ENCODE peak calls at places on chromosome 19, in eight cellular contexts. X is body of pancreas, Q is HCT116, M is testis, U is Peyer's patch, S is adrenal gland, P is esophagus squamous epithelium, D is IMR-90. K is an unnamed sample. For H3K4me1, the result is how much of the 10 kb centered on the place peaks cover.

GRCh38 chr19:19552811-19553210 is 14.7 kb downstream of the CILP2 start:
- DNase-seq in S (no peak), M (no peak), U (no peak), D (no peak), P (no peak), X (no peak), Q (no peak), K (peak)

GRCh38 chr19:36267061-36267845 is 52.3 kb downstream of the ZNF146 start:
- DNase-seq in M (no peak), P (no peak), Q (no peak), X (no peak), S (no peak), D (no peak), U (no peak), K (no peak)

GRCh38 chr19:41887711-41888382 is 4.9 kb downstream of the ARHGEF1 start:
- DNase-seq in U (peak), X (peak), Q (peak), M (no peak), S (no peak), P (no peak), D (peak), K (peak)

GRCh38 chr19:45657520-45658163 is 10.4 kb upstream of the GIPR start:
- DNase-seq in S (no peak), M (no peak), Q (no peak), X (no peak), P (no peak), D (no peak), U (no peak), K (no peak)

GRCh38 chr19:29845576-29846176 is 33.9 kb downstream of the CCNE1 start:
- DNase-seq in P (no peak), U (no peak), D (peak), X (no peak), M (peak), S (peak), Q (no peak), K (peak)

GRCh38 chr19:34976611-34977010 is 12.6 kb upstream of the ZNF792 start:
- DNase-seq in Q (no peak), S (no peak), D (no peak), U (peak), X (no peak), M (no peak), P (no peak), K (no peak)

GRCh38 chr19:30817965-30818364 is 445.8 kb downstream of the ZNF536 start:
- DNase-seq in U (no peak), X (no peak), S (no peak), M (no peak), Q (no peak), P (no peak), D (no peak), K (no peak)

GRCh38 chr19:52722062-52723005 is 12.5 kb downstream of the ZNF611 start:
- DNase-seq in X (no peak), P (no peak), Q (no peak), S (no peak), M (no peak), D (peak), U (no peak), K (no peak)

GRCh38 chr19:43504426-43505185 is at the start of gene PHLDB3:
- DNase-seq in D (peak), X (peak), P (no peak), M (peak), U (peak), Q (no peak), S (peak), K (peak)

GRCh38 chr19:42132030-42132628 is at the start of gene POU2F2:
- DNase-seq in U (peak), P (no peak), X (no peak), M (peak), Q (no peak), S (no peak), D (no peak), K (peak)

GRCh38 chr19:40398417-40399056 is 8.6 kb upstream of the HIPK4 start:
- DNase-seq in P (no peak), Q (no peak), U (peak), S (no peak), M (peak), X (no peak), D (no peak), K (peak)

GRCh38 chr19:30567535-30568232 is 195.5 kb downstream of the ZNF536 start:
- DNase-seq in S (no peak), D (no peak), M (no peak), U (no peak), Q (no peak), P (no peak), X (no peak), K (no peak)

GRCh38 chr19:38543807-38544568 is 73.8 kb downstream of the MAP4K1 start:
- DNase-seq in M (peak), Q (peak), X (peak), D (peak), S (peak), P (no peak), U (peak), K (peak)

GRCh38 chr19:38837656-38838121 is 6.1 kb upstream of the ECH1 start:
- DNase-seq in S (no peak), D (peak), Q (no peak), U (no peak), P (no peak), X (no peak), M (no peak), K (no peak)

GRCh38 chr19:51564791-51565190 is 6.3 kb upstream of the ZNF175 start:
- DNase-seq in P (no peak), U (peak), M (no peak), Q (no peak), X (no peak), D (no peak), S (no peak), K (no peak)

GRCh38 chr19:43465468-43466120 is at the start of gene LYPD3:
- DNase-seq in P (no peak), D (peak), S (peak), X (no peak), Q (peak), M (no peak), U (no peak), K (peak)

GRCh38 chr19:39110263-39110967 is 15.2 kb upstream of the PAK4 start:
- DNase-seq in P (no peak), Q (peak), D (no peak), U (peak), M (peak), S (no peak), X (peak), K (peak)

GRCh38 chr19:3719868-3720532 is 11.8 kb downstream of the TJP3 start:
- DNase-seq in M (no peak), D (no peak), U (no peak), Q (no peak), P (no peak), S (no peak), X (no peak), K (no peak)

GRCh38 chr19:3721900-3722442 is 13.8 kb downstream of the TJP3 start:
- DNase-seq in Q (no peak), D (no peak), S (no peak), P (no peak), X (no peak), U (no peak), M (no peak), K (no peak)

GRCh38 chr19:3720533-3720917 is 12.3 kb downstream of the TJP3 start:
- DNase-seq in S (no peak), Q (no peak), M (no peak), U (no peak), X (no peak), P (no peak), D (no peak), K (peak)

GRCh38 chr19:3722443-3723109 is 14.4 kb downstream of the TJP3 start:
- DNase-seq in U (no peak), M (no peak), S (no peak), X (peak), Q (no peak), P (no peak), D (no peak), K (peak)

DNA sequence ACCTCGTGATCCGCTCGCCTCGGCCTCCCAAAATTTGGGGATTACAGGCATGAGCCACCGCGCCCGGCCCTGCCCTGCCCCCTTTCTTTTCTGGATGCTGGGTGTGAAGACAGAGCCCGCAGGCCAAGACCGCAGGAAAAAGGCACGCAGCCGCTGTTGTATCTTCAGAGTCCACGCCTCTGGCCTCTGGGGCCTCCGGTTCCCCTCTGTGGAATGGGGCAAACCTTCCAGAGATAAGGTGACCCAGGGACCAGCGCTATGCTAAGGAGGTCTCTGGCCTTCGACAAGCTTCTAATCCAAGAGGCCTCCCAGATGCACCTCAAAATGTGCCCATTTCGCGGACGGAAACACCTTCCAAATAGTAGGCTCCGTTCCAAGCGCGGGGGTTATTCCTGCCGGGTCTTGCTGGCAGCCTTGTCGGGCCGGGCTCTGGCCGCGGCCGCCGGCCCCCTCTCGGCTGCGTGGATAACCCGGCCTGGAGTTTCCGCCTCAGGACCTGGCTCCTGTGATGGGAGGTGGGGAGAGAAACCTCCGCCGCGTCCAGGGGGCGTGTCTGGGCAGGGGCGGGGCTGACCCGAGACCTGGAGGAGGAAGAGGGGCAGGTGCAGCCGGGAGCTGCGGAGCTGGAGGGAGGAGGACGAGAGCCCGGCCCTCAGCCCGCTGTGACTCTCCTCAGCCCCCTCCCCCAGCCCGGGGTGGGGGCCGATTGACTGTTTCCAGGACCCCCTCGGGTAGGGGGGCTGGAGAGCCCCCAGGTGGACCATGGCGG is 13.1 kb downstream of the TJP3 start:
- DNase-seq in Q (peak), P (no peak), M (peak), D (peak), X (peak), S (peak), U (peak), K (peak)
- TF ChIP-seq POLR2A in Q (no peak), P (no peak), M (no peak), D (no peak), X (peak), S (no peak), U (peak), K (peak)

DNA sequence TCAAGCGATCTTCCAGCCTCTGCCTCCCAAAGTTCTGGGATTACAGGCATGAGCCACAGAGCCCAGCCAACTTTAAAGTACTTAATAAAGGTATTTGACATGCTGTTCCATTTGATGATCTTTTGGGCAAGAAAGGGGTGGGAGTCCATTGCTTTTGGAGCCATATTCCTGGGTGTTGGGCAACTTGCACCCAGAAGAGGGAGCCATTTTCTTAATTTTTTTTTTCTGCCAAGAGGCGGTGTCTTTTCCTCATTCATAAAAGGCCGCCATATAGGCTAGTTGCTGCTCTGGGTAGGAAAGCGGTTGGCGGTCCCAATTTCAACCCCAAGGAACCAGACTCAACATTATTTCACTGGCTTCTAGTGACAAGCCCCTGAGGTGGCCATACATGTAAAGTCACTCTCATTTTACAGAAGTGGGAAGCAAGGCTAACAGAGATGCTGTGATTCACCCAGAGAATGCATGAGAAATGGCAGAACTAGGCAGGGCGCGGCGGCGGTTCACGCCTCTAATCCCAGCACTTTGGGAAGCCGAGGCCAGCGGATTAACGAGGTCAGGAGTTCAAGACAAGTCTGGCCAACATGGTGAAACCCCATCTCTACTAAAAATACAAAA is 139.6 kb downstream of the CACNA1A start:
- DNase-seq in U (no peak), P (no peak), Q (peak), X (no peak), D (peak), M (no peak), S (no peak), K (no peak)
- TF ChIP-seq CTCF in U (no peak), P (no peak), Q (peak), X (no peak), D (peak), M (no peak), S (no peak), K (no peak)

GRCh38 chr19:54376610-54377009 is 11.9 kb upstream of the LAIR1 start:
- DNase-seq in D (no peak), X (no peak), S (no peak), P (no peak), Q (no peak), M (no peak), U (no peak), K (no peak)
- H3K4me1 ChIP-seq in D (under half), X (under half), S (under half), P (under half), Q (under half), M (under half), U (under half), K (under half)

GRCh38 chr19:15107056-15108010 is at the start of gene SYDE1:
- DNase-seq in S (peak), P (no peak), X (peak), M (no peak), U (no peak), Q (no peak), D (peak), K (no peak)
- TF ChIP-seq POLR2A in S (peak), P (no peak), X (peak), M (no peak), U (no peak), Q (no peak), D (peak), K (no peak)

GRCh38 chr19:33427801-33428626 is 54.5 kb downstream of the CEBPG start:
- DNase-seq in U (no peak), M (no peak), X (no peak), D (no peak), Q (no peak), P (no peak), S (no peak), K (no peak)
- TF ChIP-seq CTCF in U (no peak), M (no peak), X (no peak), D (no peak), Q (no peak), P (no peak), S (no peak), K (no peak)

GRCh38 chr19:16202320-16203255 is 4.9 kb downstream of the AP1M1 start:
- DNase-seq in U (no peak), S (no peak), X (no peak), P (no peak), M (no peak), D (no peak), Q (no peak), K (no peak)

GRCh38 chr19:16205205-16206045 is 7.7 kb downstream of the AP1M1 start:
- DNase-seq in D (no peak), M (peak), P (no peak), X (no peak), S (peak), U (no peak), Q (no peak), K (no peak)

GRCh38 chr19:16200776-16201391 is 3.2 kb downstream of the AP1M1 start:
- DNase-seq in X (no peak), P (no peak), U (no peak), Q (no peak), M (no peak), S (no peak), D (no peak), K (no peak)

GRCh38 chr19:16204005-16204294 is 6.2 kb downstream of the AP1M1 start:
- DNase-seq in U (no peak), M (no peak), P (no peak), D (no peak), Q (no peak), X (no peak), S (no peak), K (no peak)

DNA sequence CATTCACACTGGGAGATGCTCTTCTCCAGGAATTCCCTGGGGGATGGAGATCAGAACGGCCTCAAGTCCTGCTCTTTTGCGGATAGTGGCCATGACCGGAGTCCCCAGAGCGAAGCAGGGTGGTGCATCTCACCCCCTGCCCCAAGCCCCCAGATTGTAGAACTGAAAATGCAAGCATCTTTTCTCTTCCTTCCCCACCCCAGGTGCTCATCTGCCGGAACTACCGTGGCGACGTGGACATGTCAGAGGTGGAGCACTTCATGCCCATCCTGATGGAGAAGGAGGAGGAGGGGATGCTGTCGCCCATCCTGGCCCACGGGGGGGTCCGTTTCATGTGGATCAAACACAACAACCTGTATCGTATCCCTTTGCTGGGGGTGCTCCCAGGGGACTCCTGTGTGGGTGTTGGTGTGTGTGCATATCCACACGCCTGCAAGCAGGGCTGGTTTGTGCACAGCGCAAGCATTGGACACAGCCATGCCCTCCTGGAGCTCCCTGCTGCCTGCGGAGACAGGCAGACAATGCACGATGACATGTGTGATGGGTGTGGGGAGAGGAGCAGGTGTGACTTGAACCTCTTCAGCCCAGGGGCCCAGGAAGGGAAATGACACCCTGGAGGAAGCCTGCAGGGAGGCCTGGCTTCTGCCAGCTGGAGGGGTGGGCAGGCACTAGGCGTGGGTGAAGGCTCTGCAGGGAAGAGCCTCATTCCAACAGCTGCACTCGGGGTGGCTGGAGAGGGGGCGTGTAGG is 5.7 kb downstream of the AP1M1 start:
- DNase-seq in X (no peak), U (no peak), S (no peak), Q (no peak), D (no peak), P (no peak), M (no peak), K (no peak)
- H3K4me1 ChIP-seq in X (under half), U (under half), S (under half), Q (under half), D (under half), P (under half), M (under half), K (under half)

DNA sequence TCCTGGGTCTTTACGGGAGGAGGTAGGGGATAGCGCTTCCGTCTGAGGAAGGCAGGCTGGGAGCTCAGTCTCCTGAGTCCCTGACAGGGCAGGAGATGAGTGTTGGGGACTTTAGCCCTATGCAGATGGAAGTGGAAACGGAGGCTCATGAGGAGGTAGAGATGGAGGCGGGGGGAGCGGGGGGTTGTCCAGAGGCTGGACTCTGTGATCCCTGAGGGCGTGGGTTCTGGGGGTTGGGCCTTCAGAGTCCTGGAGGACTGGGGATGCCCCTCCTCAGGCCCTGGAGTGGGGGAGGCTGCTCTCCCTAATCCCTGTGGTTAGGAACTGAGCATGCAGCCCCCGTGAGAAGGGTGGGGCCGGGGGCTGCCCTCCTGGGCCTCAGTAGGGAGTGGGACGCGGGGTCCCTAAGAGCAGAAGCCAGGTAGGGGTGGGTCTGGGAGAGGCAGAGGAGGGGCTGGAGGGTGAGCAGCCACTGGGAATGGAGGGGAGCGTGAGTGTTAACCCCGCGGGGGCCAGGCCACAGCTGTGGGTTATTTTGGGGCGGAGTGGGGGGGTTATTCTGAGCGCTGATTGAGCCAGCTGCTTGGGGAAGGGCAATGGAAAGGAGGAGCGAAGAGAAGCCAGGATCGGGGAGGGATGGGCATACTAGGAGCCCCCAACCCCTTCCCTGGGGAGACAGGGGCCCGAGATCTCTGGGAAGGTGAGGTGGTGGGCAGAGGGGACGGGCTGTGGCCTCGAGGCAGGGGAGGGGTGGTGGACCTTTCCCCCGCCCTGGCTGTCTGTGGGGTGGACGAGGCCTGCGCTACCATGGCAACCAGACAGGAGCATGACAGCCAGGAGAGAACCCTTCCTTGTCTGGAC is 2.8 kb downstream of the GRIN2D start:
- DNase-seq in P (no peak), S (no peak), D (no peak), Q (no peak), X (no peak), M (no peak), U (no peak), K (no peak)
- TF ChIP-seq POLR2A in P (no peak), S (no peak), D (no peak), Q (no peak), X (no peak), M (no peak), U (no peak), K (no peak)

DNA sequence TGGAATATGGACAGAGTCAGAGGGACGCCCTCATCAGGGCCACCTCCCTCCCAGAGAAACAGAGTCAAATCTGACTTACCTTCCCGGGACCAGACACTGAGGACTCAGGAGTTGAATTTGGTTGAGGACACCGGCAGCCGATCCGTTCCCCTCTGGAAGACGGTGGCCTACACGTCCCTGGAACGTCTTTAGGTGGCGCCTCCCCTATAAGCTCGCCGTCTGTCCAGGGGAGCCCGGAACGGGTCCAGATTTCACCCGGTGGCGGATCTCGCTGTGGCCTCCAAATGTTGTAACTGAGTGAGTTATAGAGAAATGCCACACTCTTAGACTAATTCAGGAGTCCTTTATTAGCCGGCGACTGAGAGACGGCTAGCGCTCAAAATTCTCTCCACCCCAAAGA is 9.0 kb downstream of the TNFSF14 start:
- DNase-seq in X (no peak), Q (no peak), M (peak), U (no peak), D (no peak), S (no peak), P (no peak), K (no peak)
- TF ChIP-seq CTCF in X (no peak), Q (no peak), M (no peak), U (no peak), D (no peak), S (no peak), P (no peak), K (no peak)